ENCODE peak calls at places on chromosomes 4 and X, in six cellular contexts. D is DND-41, A is thoracic aorta, K is A549, Z is ovary, W is mesendoderm. X is an unnamed sample.

GRCh38 chrX:39677987-39678840 is 419.5 kb downstream of the BCOR start:
- DNase-seq in K (no peak), A (no peak), W (no peak), Z (no peak), D (no peak), X (no peak)

GRCh38 chr4:162804323-162804924 is 362.3 kb downstream of the NAF1 start:
- DNase-seq in K (no peak), W (no peak), Z (no peak), D (no peak), A (no peak), X (no peak)

GRCh38 chrX:133364201-133364600 is 51.1 kb downstream of the GPC4 start:
- DNase-seq in K (no peak), Z (no peak), W (no peak), D (no peak), A (no peak), X (no peak)

GRCh38 chr4:82889287-82889686 is 1.7 kb downstream of the SEC31A start:
- DNase-seq in A (no peak), Z (no peak), K (no peak), D (no peak), W (no peak), X (no peak)

GRCh38 chr4:148349153-148349552 is 93.1 kb downstream of the NR3C2 start:
- DNase-seq in A (no peak), D (no peak), W (no peak), Z (no peak), K (no peak), X (no peak)

GRCh38 chr4:102299708-102300107 is 45.6 kb downstream of the SLC39A8 start:
- DNase-seq in D (peak; percentile 33), K (peak; percentile 8), Z (peak; percentile 10), W (peak; percentile 96), A (no peak), X (peak; percentile 36)

GRCh38 chrX:154516655-154517100 is 646 bp upstream of the FAM3A start:
- DNase-seq in A (no peak), D (no peak), Z (peak; percentile 71), W (peak; percentile 65), K (no peak), X (no peak)

GRCh38 chr4:150906987-150907633 is 108.0 kb downstream of the LRBA start:
- DNase-seq in W (peak; percentile 61), Z (no peak), A (no peak), K (no peak), D (no peak), X (no peak)

GRCh38 chrX:19869195-19869594 is 18.2 kb downstream of the SH3KBP1 start:
- DNase-seq in D (peak; percentile 30), Z (no peak), W (no peak), A (no peak), K (no peak), X (no peak)

GRCh38 chrX:17464196-17464595 is 89.2 kb downstream of the NHS start:
- DNase-seq in K (no peak), D (no peak), A (no peak), W (peak; percentile 44), Z (no peak), X (no peak)

GRCh38 chr4:55125087-55125721 is at the start of gene KDR:
- DNase-seq in W (peak; percentile 74), K (no peak), A (no peak), D (no peak), Z (no peak), X (no peak)

GRCh38 chr4:88106205-88106604 is 52.2 kb downstream of the ABCG2 start:
- DNase-seq in Z (no peak), W (no peak), A (no peak), D (no peak), K (no peak), X (no peak)

GRCh38 chr4:15515106-15515505 is 45.4 kb downstream of the CC2D2A start:
- DNase-seq in K (no peak), D (no peak), A (no peak), Z (no peak), W (no peak), X (no peak)

GRCh38 chr4:140052050-140052449 is 101.9 kb downstream of the MAML3 start:
- DNase-seq in A (no peak), Z (no peak), K (no peak), D (peak; percentile 37), W (peak; percentile 52), X (peak; percentile 15)

GRCh38 chr4:185932491-185932890 is 120.5 kb upstream of the SORBS2 start:
- DNase-seq in Z (no peak), D (no peak), A (no peak), K (no peak), W (no peak), X (no peak)

GRCh38 chrX:53265771-53266170 is 15.6 kb downstream of the IQSEC2 start:
- DNase-seq in D (no peak), W (no peak), A (no peak), K (no peak), Z (no peak), X (no peak)

GRCh38 chrX:19721726-19722370 is 165.6 kb downstream of the SH3KBP1 start:
- DNase-seq in Z (no peak), D (no peak), A (no peak), K (no peak), W (no peak), X (no peak)

GRCh38 chr4:156723951-156724668 is 247.5 kb downstream of the PDGFC start:
- DNase-seq in A (no peak), W (no peak), D (no peak), K (no peak), Z (no peak), X (no peak)

DNA sequence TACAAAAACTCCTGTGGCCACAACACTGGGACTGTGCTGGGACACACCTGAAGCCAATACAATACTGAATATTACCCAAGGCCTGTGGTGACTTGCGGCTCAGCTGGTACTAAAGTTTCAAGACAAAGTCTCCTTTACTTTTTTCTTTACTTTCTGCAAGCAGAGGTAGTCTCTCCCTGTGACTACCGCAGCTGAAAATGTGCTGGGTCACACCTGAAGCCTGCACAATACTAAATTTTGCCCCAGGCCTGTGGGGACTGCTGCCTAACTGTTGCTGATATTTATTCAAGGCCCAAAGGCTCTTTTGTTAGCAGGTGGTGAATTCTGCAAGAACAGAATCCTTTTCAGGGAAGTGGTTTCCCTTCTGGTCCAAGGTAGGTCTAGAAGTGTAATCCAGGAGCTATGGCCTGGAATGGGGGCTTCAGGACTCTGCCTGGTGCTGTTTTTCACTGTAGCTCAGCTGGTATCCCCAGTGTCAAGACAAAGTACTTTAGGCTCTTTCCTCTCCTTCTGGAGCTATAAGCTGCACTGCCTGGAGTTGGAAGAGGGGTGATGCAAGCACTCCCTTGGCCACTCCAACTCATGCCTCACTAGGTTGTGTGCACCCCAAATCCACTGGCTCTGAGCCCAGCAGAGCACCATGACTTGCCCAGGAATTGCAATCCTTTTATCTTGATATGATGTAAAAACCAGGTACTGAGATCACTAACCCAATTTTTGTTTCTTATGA is 489.4 kb downstream of the TECRL start:
- DNase-seq in Z (no peak), K (no peak), A (no peak), W (peak; percentile 49), D (no peak), X (no peak)
- H3K27ac ChIP-seq in Z (no peak overlapping the region), K (no peak overlapping the region), A (no peak overlapping the region), W (no peak overlapping the region), D (no peak overlapping the region), X (no peak overlapping the region)

DNA sequence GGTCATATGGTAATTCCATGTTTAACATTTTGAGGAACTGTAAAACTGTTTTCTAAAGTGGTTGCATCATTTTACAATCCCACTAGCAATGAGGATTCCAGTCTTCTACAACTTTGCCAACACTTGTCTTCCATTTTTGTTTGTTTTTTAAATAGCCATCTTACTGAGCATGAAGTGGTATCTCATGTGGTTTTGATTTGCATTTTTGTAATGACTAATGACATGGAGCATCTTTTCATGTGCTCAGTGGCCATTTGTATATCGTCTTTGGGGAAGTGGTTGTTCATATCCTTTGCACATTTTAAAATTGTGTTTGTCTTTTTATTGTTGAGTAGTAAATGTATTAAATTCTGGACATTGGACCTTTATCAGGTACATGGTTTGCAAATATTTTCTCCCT is 94.8 kb downstream of the TMEM131L start:
- DNase-seq in K (no peak), A (no peak), D (no peak), Z (no peak), W (no peak), X (no peak)
- H3K4me3 ChIP-seq in K (no peak overlapping the region), A (no peak overlapping the region), D (no peak overlapping the region), Z (no peak overlapping the region), W (no peak overlapping the region), X (no peak overlapping the region)

DNA sequence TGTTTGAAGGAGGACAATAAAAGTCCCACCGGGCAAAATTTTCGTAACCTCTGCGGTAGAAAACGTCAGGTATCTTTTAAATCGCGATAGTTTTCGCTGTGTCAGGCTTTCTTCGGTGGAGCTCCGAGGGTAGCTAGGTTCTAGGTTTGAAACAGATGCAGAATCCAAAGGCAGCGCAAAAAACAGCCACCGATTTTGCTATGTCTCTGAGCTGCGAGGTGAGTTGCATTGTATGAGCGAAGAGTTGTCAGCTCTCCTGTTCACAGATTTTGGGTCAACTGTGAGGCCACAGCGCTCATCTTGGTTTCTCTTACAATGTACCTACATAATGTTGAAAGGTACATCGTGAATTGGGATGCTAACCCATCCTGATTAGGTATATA is 459 bp downstream of the CLCN3 start:
- DNase-seq in Z (peak; percentile 17), D (peak; percentile 28), W (peak; percentile 62), A (no peak), K (peak; percentile 2), X (no peak)
- H3K27ac ChIP-seq in Z (peak overlapping the region; percentile 76), D (peak overlapping the region; percentile 80), W (peak overlapping the region; percentile 64), A (peak overlapping the region; percentile 94), K (peak overlapping the region; percentile 90), X (peak overlapping the region; percentile 87)

GRCh38 chr4:576991-577498 is 950 bp upstream of the TMEM271 start:
- DNase-seq in A (no peak), D (no peak), K (no peak), W (peak; percentile 40), Z (no peak), X (no peak)
- H3K4me3 ChIP-seq in A (no peak overlapping the region), D (no peak overlapping the region), K (no peak overlapping the region), W (no peak overlapping the region), Z (no peak overlapping the region), X (no peak overlapping the region)

DNA sequence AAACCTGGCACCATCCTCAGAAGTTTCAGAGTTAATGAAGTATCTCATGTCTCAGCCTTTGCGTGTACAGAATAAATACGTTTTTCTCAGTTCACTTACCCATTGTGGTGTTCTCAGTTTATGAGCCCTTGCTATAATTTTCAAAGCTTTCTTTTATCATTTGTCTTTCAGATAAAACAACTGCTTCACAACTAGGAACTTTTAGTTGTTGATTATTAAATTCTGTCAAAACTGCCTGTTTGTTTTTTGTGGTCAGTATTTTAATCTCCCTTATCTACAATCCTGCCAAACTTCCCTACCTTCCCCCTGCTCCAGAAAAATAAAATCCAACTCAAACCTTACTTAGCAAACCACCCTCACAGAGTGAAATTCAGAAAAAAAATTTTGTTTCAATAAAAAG is 21.7 kb downstream of the ADD1 start:
- DNase-seq in D (no peak), K (no peak), W (no peak), A (no peak), Z (no peak), X (no peak)
- H3K27ac ChIP-seq in D (no peak overlapping the region), K (no peak overlapping the region), W (no peak overlapping the region), A (no peak overlapping the region), Z (no peak overlapping the region), X (no peak overlapping the region)

X was measured in CD4-positive, alpha-beta memory T cell.